ENCODE peak calls at places on chromosome 5, in five cellular contexts. L is HepG2, F is MM.1S, V is IMR-90, A is neural progenitor cell. R is an unnamed sample.

GRCh38 chr5:132474881-132475511 is 15.6 kb downstream of the IRF1 start:
- DNase-seq in A (no peak), V (no peak), L (no peak), F (no peak), R (no peak)

GRCh38 chr5:51382759-51383493 is at the start of gene ISL1:
- DNase-seq in V (peak; percentile 55), A (peak; percentile 97), L (no peak), F (no peak), R (peak; percentile 77)

GRCh38 chr5:131536849-131537448 is 98.1 kb downstream of the RAPGEF6 start:
- DNase-seq in F (no peak), L (no peak), V (no peak), A (no peak), R (no peak)

GRCh38 chr5:14587143-14587542 is 5.6 kb downstream of the OTULINL start:
- DNase-seq in L (no peak), A (no peak), F (no peak), V (no peak), R (no peak)

GRCh38 chr5:94618029-94618492 is 343 bp downstream of the KIAA0825 start:
- DNase-seq in L (peak; percentile 35), F (peak; percentile 16), A (peak; percentile 58), V (peak; percentile 57), R (peak; percentile 81)

GRCh38 chr5:2023196-2023595 is 140.5 kb upstream of the IRX4 start:
- DNase-seq in F (no peak), L (no peak), A (no peak), V (no peak), R (peak; percentile 57)

GRCh38 chr5:145975001-145975360 is 38.6 kb downstream of the SH3RF2 start:
- DNase-seq in F (no peak), V (no peak), L (no peak), A (no peak), R (no peak)

GRCh38 chr5:150656191-150657132 is 4.6 kb upstream of the MYOZ3 start:
- DNase-seq in L (peak; percentile 35), A (peak; percentile 92), V (no peak), F (peak; percentile 68), R (no peak)

GRCh38 chr5:124654418-124654817 is 92.0 kb downstream of the ZNF608 start:
- DNase-seq in L (no peak), V (no peak), F (no peak), A (no peak), R (no peak)

GRCh38 chr5:135324897-135325650 is 74.0 kb downstream of the MACROH2A1 start:
- DNase-seq in A (no peak), L (peak; percentile 87), F (no peak), V (no peak), R (peak; percentile 40)

GRCh38 chr5:40716590-40716989 is 36.9 kb downstream of the PTGER4 start:
- DNase-seq in F (no peak), V (no peak), L (no peak), A (no peak), R (no peak)
- H4K20me1 ChIP-seq in F (no peaks in the 10 kb centered on the region), V (no peaks in the 10 kb centered on the region), L (no peaks in the 10 kb centered on the region), A (no peaks in the 10 kb centered on the region), R (no peaks in the 10 kb centered on the region)

DNA sequence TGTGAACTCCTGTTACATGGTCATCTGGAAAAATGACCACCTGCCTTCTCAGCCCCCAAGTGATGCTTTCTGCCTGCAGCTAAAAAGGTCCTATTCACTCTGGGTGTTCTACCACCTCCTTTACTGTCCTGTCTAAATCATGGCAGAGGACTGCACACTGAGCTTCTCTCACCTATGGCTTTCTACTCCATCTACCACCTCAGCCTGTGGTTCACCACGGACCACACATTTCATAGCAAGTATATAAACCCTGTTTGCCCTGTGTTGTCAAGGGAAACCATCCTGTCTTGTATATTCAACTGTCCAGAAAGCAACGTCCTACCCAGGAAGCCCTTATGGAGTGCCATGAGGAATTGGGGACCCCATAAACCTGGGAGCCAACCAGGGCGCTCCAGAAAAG is 167.4 kb upstream of the ITGA1 start:
- DNase-seq in V (no peak), A (no peak), F (no peak), L (no peak), R (no peak)
- TF ChIP-seq CTCF in V (no peak), A (no peak), F (no peak), L (no peak), R (no peak)

DNA sequence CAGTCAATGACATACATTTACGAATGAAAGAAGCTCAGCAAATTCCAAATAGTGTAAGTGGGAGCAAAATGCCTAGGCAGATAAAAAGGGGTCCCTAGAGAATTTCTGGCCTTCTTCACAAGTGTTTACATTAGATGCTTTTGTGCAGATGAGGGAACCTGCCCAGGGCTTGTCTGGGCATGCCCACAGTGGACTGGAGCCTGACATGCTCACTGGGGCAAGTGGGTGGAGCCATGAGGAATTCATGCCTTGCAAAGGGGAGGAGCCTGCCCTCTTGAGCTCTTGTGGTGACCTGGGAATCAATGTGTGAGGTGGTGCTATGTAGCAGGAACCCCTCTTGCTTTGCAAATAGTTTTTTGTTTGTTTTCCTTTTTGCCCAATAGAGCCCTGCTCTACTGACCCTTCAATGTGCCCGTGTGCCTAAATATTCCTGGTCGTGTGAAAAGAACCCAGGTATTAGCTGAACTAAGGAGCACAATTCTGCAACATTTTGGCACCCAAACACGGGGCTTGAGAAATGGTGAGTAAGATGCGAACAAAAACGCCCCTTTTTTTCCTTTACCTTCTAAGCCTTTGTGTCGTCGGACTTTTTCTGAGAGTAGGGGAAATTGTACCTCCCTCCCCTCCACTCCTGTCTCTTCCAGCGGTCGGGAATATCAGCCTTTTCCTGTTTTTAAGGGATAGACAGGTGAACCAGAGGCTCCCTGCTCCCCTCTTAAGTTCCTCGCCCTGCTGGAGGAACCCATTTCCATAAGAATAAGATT is 433.8 kb upstream of the CDH9 start:
- DNase-seq in A (peak; percentile 91), F (peak; percentile 35), V (peak; percentile 19), L (peak; percentile 98), R (peak; percentile 8)
- H3K9ac ChIP-seq in A (peak overlapping the region; percentile 74), F (no peak overlapping the region), V (no peak overlapping the region), L (peak overlapping the region; percentile 97), R (no peak overlapping the region)

GRCh38 chr5:72844218-72844603 is 27.8 kb downstream of the TNPO1 start:
- DNase-seq in V (no peak), F (no peak), A (no peak), L (no peak), R (no peak)
- H4K20me1 ChIP-seq in V (peaks cover 77% of the 10 kb centered on the region), F (peaks cover under 1% of the 10 kb centered on the region), A (peaks cover 75% of the 10 kb centered on the region), L (peaks cover 5% of the 10 kb centered on the region), R (no peaks in the 10 kb centered on the region)

GRCh38 chr5:72308853-72309191 is 11.2 kb downstream of the MRPS27 start:
- DNase-seq in F (peak; percentile 36), V (no peak), A (no peak), L (no peak), R (no peak)
- TF ChIP-seq CTCF in F (no peak), V (no peak), A (no peak), L (no peak), R (no peak)

GRCh38 chr5:172902497-172903472 is 56.4 kb upstream of the RPL26L1 start:
- DNase-seq in A (peak; percentile 61), V (peak; percentile 99), L (peak; percentile 90), F (no peak), R (no peak)
- H3K9ac ChIP-seq in A (no peak overlapping the region), V (peak overlapping the region; percentile 73), L (peak overlapping the region; percentile 44), F (no peak overlapping the region), R (no peak overlapping the region)

GRCh38 chr5:7876867-7877266 is 7.9 kb downstream of the MTRR start:
- DNase-seq in F (no peak), A (no peak), V (peak; percentile 75), L (no peak), R (peak; percentile 77)

GRCh38 chr5:7872517-7873149 is 3.7 kb downstream of the MTRR start:
- DNase-seq in L (no peak), A (no peak), F (peak; percentile 23), V (peak; percentile 45), R (no peak)

GRCh38 chr5:7874639-7875038 is 5.7 kb downstream of the MTRR start:
- DNase-seq in A (no peak), F (no peak), L (no peak), V (no peak), R (no peak)

GRCh38 chr5:7873216-7873615 is 4.3 kb downstream of the MTRR start:
- DNase-seq in F (peak; percentile 77), L (no peak), V (no peak), A (no peak), R (no peak)

DNA sequence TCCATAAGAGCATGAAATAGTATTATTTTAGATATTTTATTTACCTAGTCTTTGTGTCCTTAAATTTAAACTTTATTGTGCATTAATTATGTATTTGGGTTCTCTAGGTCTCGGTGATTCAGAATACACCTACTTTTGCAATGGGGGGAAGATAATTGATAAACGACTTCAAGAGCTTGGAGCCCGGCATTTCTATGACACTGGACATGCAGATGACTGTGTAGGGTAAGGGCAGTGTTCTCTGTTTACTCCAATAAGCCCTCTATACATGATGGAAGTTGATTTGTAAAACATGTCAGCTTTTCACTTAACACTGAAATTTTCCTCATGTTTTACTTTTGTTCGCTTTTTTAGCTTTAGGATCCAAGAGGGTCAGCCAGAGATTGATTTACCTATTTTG is 6.2 kb downstream of the MTRR start:
- DNase-seq in F (no peak), A (no peak), V (no peak), L (no peak), R (no peak)
- H4K20me1 ChIP-seq in F (peaks cover 47% of the 10 kb centered on the region), A (peaks cover 18% of the 10 kb centered on the region), V (peaks cover 6% of the 10 kb centered on the region), L (peaks cover 9% of the 10 kb centered on the region), R (no peaks in the 10 kb centered on the region)

DNA sequence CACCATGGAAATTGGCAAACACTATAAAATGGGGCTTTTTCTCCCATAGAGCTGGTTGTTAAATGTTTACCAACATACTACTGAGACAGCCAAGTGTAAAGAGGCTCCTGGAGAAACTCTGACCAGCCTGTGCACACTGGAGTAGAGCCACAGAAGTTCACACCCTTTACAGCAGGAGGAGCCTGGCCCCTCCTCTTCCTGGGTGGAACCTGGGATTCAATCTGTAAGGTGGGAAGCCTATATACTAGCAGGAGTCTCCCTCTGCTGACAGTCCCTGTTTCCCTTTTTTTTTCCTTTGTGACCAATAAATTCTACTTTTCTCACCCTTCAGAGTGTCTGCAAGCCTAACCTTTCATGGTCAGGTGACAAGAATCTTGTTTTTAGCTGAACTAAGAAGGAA is 10.4 kb upstream of the SLC30A5 start:
- DNase-seq in A (peak; percentile 12), F (no peak), L (peak; percentile 62), V (no peak), R (peak; percentile 35)
- TF ChIP-seq CTCF in A (peak; percentile 9), F (no peak), L (peak; percentile 55), V (no peak), R (no peak)

DNA sequence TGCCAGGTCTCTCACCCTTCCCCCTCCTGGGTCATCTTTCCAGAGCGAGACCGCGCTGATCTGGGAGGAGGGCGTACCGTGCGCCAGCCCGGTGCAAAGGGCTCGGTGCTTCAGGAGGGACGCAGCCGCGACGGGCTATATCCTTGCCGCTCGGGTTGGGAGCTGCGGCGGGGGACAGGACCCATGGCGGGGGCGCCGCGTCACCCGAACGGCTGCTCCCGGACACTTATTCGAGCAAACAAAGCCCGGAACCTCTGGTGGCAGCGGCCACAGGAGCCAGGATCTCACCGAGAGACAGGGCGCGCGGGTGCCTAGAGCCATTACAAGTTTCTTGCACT is 1.4 kb downstream of the SEMA6A start:
- DNase-seq in L (no peak), F (no peak), A (peak; percentile 70), V (no peak), R (peak; percentile 14)
- H3K9ac ChIP-seq in L (peak overlapping the region; percentile 71), F (no peak overlapping the region), A (peak overlapping the region; percentile 73), V (no peak overlapping the region), R (no peak overlapping the region)